ENCODE peak calls at places on chromosomes 12 and 14, in ten cellular contexts. K is stomach, Q is prostate gland, R is spleen, L is K562, E is HCT116, I is endothelial cell of umbilical vein, B is HepG2, C is breast epithelium, V is sigmoid colon. P is an unnamed sample.

GRCh38 chr12:94266796-94267529 is 118.6 kb downstream of the PLXNC1 start:
- DNase-seq in K (no peak), Q (no peak), R (no peak), L (no peak), E (no peak), I (no peak), B (no peak), C (no peak), V (no peak), P (no peak)

GRCh38 chr14:61106627-61107147 is 125.6 kb downstream of the SLC38A6 start:
- DNase-seq in K (no peak), Q (no peak), R (no peak), L (no peak), E (no peak), I (no peak), B (no peak), C (no peak), V (no peak), P (no peak)

GRCh38 chr14:82451675-82452074 is 918.0 kb upstream of the SEL1L start:
- DNase-seq in K (no peak), Q (no peak), R (no peak), L (no peak), E (no peak), I (no peak), B (no peak), C (no peak), V (no peak), P (no peak)

GRCh38 chr12:26691234-26691970 is 141.6 kb downstream of the ITPR2 start:
- DNase-seq in K (no peak), Q (no peak), R (no peak), L (peak; percentile 79), E (peak; percentile 81), I (peak; percentile 96), B (peak; percentile 24), C (no peak), V (no peak), P (no peak)

GRCh38 chr14:28635387-28635786 is 131.2 kb upstream of the FOXG1 start:
- DNase-seq in K (no peak), Q (no peak), R (no peak), L (peak; percentile 16), E (peak; percentile 3), I (peak; percentile 34), B (peak; percentile 39), C (no peak), V (no peak), P (no peak)

GRCh38 chr14:72565917-72566316 is 328.0 kb downstream of the DPF3 start:
- DNase-seq in K (no peak), Q (no peak), R (no peak), L (no peak), E (no peak), I (no peak), B (no peak), C (no peak), V (peak; percentile 22), P (no peak)

GRCh38 chr12:93698307-93699092 is 21.3 kb downstream of the CRADD start:
- DNase-seq in K (no peak), Q (no peak), R (no peak), L (no peak), E (no peak), I (no peak), B (peak; percentile 66), C (no peak), V (no peak), P (no peak)

GRCh38 chr14:74308695-74309094 is 6.0 kb upstream of the ABCD4 start:
- DNase-seq in K (no peak), Q (no peak), R (no peak), L (no peak), E (no peak), I (no peak), B (no peak), C (no peak), V (no peak), P (no peak)

GRCh38 chr12:58523360-58523759 is 396.9 kb downstream of the LRIG3 start:
- DNase-seq in K (no peak), Q (no peak), R (no peak), L (no peak), E (no peak), I (no peak), B (no peak), C (no peak), V (no peak), P (no peak)

GRCh38 chr14:105447651-105448640 is 26.7 kb upstream of the CRIP2 start:
- DNase-seq in K (no peak), Q (no peak), R (no peak), L (no peak), E (no peak), I (no peak), B (no peak), C (no peak), V (no peak), P (no peak)

GRCh38 chr12:10607885-10608458 is 5.4 kb downstream of the MAGOHB start:
- DNase-seq in K (no peak), Q (no peak), R (no peak), L (peak; percentile 10), E (no peak), I (peak; percentile 37), B (no peak), C (no peak), V (no peak), P (no peak)

GRCh38 chr12:106304001-106304421 is 1.5 kb downstream of the TCP11L2 start:
- DNase-seq in K (no peak), Q (no peak), R (no peak), L (no peak), E (no peak), I (no peak), B (no peak), C (no peak), V (no peak), P (no peak)

GRCh38 chr12:110844551-110845395 is 2.0 kb upstream of the CCDC63 start:
- DNase-seq in K (no peak), Q (peak; percentile 24), R (no peak), L (peak; percentile 22), E (no peak), I (no peak), B (no peak), C (no peak), V (no peak), P (no peak)

DNA sequence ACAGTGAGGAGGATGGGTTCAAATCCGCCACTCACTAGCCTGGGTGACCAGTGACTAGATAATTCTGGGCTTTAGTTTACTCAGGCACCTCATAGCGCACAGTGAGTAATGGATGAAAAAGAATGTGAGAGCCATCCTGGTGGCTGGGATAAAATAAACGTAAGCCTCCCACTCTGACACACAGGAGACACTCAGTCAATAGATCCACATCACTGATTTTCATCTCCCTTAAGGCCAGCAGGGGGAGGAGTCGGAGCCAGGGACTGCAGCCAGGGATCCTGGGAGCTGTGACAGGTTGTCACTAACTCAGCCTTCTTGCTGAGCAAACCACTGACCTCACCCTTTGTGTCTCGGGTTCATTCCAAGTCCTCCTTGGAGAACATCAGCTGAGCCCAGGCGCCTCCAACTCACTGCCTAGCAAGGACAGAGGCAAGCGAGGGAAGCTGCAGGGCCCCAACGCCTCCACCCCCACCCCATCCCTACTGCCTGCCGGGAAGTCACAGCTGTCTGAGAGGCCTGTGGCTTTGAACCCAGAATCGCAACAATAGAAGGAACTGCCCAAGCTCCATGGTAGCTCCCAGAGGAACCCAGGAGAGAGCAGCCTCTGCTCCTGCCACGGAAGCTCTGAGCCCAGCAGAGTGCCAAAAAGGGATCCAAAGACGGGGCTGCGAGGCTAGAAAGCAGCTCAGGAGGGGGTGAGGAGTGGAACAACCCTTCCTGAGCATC is 30.7 kb downstream of the PXN start:
- DNase-seq in K (peak; percentile 73), Q (peak; percentile 67), R (peak; percentile 85), L (peak; percentile 88), E (peak; percentile 61), I (peak; percentile 79), B (peak; percentile 85), C (peak; percentile 91), V (peak; percentile 97), P (peak; percentile 94)
- H3K4me3 ChIP-seq in K (no peak overlapping the region), Q (no peak overlapping the region), R (peak overlapping the region; percentile 34), L (no peak overlapping the region), E (no peak overlapping the region), I (no peak overlapping the region), B (no peak overlapping the region), C (no peak overlapping the region), V (no peak overlapping the region), P (no peak overlapping the region)

DNA sequence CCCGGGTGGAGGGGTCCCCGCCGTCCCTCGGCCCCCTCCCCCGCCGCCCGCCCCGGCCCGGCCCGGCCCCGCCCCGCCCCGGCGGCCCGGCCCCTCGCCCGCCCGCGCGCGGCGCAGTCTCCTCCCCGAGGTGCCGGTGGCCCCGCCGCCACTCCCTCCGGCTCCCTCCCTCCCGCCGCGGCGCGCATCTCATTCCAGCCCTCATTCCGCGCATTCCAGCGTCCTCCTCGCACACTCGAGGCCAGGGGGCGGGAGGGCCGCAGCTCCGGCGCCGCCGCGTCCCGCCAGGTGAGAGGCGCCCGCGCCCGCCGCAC is at the start of gene TEAD4:
- DNase-seq in K (peak; percentile 64), Q (peak; percentile 60), R (no peak), L (peak; percentile 76), E (peak; percentile 39), I (peak; percentile 45), B (peak; percentile 82), C (no peak), V (peak; percentile 74), P (no peak)
- TF ChIP-seq POLR2A in K (no peak), Q (no peak), R (no peak), L (no peak), E (no peak), I (peak; percentile 52), B (no peak), C (no peak), V (no peak), P (no peak)

DNA sequence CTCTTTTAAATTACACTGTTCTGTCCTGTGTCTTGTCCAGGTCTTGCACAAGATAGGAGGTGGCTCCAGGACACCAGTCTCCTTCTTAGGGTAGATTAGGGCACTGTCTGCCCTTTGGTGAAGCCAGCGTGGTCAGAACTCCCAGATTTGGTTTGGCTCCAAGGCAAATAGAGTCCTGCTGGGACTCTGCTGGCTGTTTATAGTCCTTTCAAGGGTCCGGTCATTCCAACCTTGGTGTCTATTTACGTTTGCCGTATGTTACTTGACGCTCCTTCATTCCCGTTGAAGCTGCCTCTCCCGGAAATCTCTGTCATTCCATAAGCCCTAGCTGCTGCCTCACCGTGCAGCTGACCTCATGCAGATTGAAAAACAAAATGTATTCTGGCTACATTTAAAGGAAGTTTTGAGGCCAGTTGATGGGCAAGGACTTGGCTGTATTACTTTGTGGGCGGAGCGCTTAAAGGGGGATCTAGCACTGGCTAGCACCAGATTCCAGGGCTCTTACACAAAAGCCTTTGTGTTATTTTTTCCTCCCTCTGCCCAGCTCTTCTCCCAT is 180.6 kb downstream of the AKAP6 start:
- DNase-seq in K (peak; percentile 30), Q (peak; percentile 73), R (no peak), L (no peak), E (no peak), I (peak; percentile 98), B (peak; percentile 50), C (no peak), V (peak; percentile 83), P (no peak)
- TF ChIP-seq POLR2AphosphoS5 in K (peak; percentile 82), Q (peak; percentile 86), R (no peak), L (no peak), E (no peak), I (peak; percentile 39), B (no peak), C (peak; percentile 44), V (peak; percentile 66), P (no peak)

DNA sequence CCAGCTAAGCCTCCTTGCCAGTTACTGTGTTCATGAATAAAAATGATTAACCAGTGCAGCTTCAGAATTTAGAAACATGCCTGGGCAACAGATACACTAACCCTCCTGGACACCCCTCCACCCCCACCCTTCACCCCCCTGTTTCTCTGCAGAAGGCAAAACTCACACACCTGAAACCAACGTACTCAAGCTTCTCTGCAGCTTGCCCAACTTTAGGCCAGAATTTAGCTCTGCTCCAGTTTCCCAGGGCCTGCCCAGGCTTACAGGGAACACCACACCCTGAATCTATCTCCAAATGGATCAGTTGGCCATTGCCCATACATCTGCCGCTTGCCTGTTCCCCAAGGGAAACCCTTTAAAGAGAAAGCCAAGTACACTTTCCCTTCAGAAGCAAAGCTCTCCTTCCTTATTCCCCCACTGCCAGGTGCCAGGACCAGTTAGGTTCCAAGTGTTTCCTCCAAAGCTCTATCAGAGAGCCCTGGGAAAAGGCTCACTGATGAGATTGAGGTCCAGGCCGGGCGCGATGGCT is 1.8 kb upstream of the SPPL3 start:
- DNase-seq in K (peak; percentile 36), Q (peak; percentile 55), R (no peak), L (no peak), E (no peak), I (no peak), B (no peak), C (no peak), V (no peak), P (no peak)
- H3K4me3 ChIP-seq in K (no peak overlapping the region), Q (no peak overlapping the region), R (no peak overlapping the region), L (no peak overlapping the region), E (no peak overlapping the region), I (no peak overlapping the region), B (peak overlapping the region; percentile 64), C (no peak overlapping the region), V (no peak overlapping the region), P (no peak overlapping the region)